ENCODE peak calls at places on chromosomes 13 and 19, in four cellular contexts. H, L, V and Y are unnamed samples.

GRCh38 chr19:49874503-49875157 is 2.5 kb downstream of the AKT1S1 start:
- DNase-seq in L (no peak), H (no peak), V (no peak), Y (no peak)

GRCh38 chr13:93304868-93305613 is 78.4 kb downstream of the GPC6 start:
- DNase-seq in H (peak; percentile 16), V (no peak), L (no peak), Y (no peak)

GRCh38 chr13:50797081-50797480 is 46.4 kb downstream of the DLEU7 start:
- DNase-seq in H (no peak), L (no peak), V (no peak), Y (no peak)

GRCh38 chr13:24178847-24179845 is 18.6 kb downstream of the SPATA13 start:
- DNase-seq in V (no peak), H (no peak), L (no peak), Y (no peak)

GRCh38 chr19:10219678-10220077 is 11.5 kb downstream of the S1PR2 start:
- DNase-seq in L (peak; percentile 79), V (peak; percentile 44), H (no peak), Y (peak; percentile 57)

GRCh38 chr19:2491130-2491801 is 15.3 kb downstream of the GADD45B start:
- DNase-seq in H (no peak), L (no peak), V (no peak), Y (no peak)

GRCh38 chr13:98664047-98664446 is 87.1 kb upstream of the STK24 start:
- DNase-seq in H (no peak), V (no peak), L (no peak), Y (no peak)

GRCh38 chr19:34350161-34350561 is 14.8 kb upstream of the GPI start:
- DNase-seq in V (no peak), L (no peak), H (no peak), Y (no peak)

GRCh38 chr19:5590865-5591154 is 23.1 kb upstream of the TINCR start:
- DNase-seq in H (peak; percentile 20), L (no peak), V (no peak), Y (no peak)

GRCh38 chr13:44386932-44387556 is 13.4 kb downstream of the SERP2 start:
- DNase-seq in H (no peak), V (peak; percentile 30), L (no peak), Y (no peak)

GRCh38 chr19:4109626-4109945 is 14.3 kb downstream of the MAP2K2 start:
- DNase-seq in H (no peak), V (no peak), L (no peak), Y (no peak)

GRCh38 chr19:4114181-4114580 is 9.7 kb downstream of the MAP2K2 start:
- DNase-seq in V (no peak), L (no peak), H (no peak), Y (no peak)

GRCh38 chr19:4113398-4114088 is 10.4 kb downstream of the MAP2K2 start:
- DNase-seq in L (no peak), H (no peak), V (no peak), Y (no peak)

GRCh38 chr19:4112367-4112766 is 11.6 kb downstream of the MAP2K2 start:
- DNase-seq in V (no peak), H (no peak), L (no peak), Y (no peak)

GRCh38 chr19:4108767-4109625 is 14.9 kb downstream of the MAP2K2 start:
- DNase-seq in H (no peak), L (no peak), V (no peak), Y (no peak)
- TF ChIP-seq FOXJ3 in H (no peak), L (no peak), V (no peak), Y (no peak)

GRCh38 chr13:25973085-25973484 is 78.7 kb downstream of the SHISA2 start:
- DNase-seq in V (no peak), H (no peak), L (no peak), Y (no peak)

GRCh38 chr13:25971499-25972145 is 80.2 kb downstream of the SHISA2 start:
- DNase-seq in L (no peak), H (no peak), V (no peak), Y (no peak)

GRCh38 chr13:25967144-25967543 is 84.7 kb downstream of the SHISA2 start:
- DNase-seq in H (no peak), L (no peak), V (no peak), Y (no peak)

GRCh38 chr13:25973576-25973975 is 78.2 kb downstream of the SHISA2 start:
- DNase-seq in H (no peak), V (no peak), L (no peak), Y (no peak)

DNA sequence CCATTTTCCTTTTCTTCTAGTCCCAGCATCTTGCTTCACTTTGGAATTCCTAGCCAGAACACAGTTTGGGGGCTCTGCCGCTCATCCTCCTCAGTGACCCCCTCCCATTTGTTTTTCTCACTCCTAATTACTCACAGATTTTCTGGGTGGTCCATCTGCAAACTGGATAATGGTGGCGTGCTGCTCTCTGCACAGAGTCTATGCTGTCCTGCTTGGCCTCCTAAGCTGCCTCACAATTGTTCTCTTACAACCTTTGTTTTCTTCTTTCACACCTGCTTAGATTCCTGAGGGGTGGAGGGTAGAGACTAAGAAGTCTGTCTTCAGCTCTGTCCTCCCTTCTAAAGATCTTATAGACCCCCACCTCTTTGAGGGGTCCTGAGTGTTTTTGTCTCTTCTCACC is 80.7 kb downstream of the SHISA2 start:
- DNase-seq in V (no peak), H (no peak), L (no peak), Y (no peak)
- TF ChIP-seq FOXJ3 in V (no peak), H (no peak), L (no peak), Y (no peak)

GRCh38 chr13:25868483-25868882 is 183.3 kb downstream of the SHISA2 start:
- DNase-seq in L (no peak), H (no peak), V (no peak), Y (no peak)
- TF ChIP-seq FOXJ3 in L (no peak), H (no peak), V (no peak), Y (no peak)

DNA sequence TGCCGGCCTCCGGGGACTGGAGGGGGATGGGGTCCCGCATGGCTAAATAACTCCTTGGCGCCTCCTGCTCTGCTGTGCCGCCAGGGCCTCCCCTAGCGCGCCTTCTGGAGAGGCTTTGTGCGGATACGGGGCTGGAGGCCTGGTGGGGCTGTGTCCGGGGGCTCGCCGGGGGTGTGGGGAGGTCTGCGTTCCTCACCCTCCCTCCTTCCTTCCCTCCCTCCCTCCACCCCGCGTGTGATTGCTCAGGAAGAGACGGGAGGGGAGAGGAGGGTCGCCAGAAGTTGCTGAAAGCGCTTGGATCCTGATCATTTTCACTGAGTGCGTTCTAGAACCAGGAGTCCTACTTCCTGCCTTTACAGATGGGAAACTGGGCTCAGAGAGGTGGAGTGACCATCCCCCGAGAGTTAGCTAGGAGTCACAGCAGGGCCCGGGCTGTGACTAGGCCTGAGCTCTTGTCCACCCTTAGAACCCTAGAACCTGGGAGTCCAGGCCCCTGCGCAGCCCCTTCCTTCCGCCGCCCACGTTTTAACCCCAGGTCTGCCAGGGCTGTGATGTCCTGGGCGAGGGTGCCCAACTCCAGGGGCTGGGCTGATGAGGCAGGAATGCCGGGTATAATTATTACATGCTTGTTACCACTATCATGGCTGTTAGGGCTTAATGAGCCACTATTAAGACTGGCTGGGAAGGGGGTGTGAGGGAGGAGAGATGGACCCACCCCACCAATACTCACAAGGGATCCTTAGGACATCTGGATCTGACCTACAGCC is 782 bp upstream of the JUND start:
- DNase-seq in L (peak; percentile 60), V (no peak), H (peak; percentile 62), Y (no peak)
- TF ChIP-seq FOXJ3 in L (no peak), V (no peak), H (no peak), Y (no peak)

GRCh38 chr13:73849292-73849691 is 284.9 kb downstream of the KLF12 start:
- DNase-seq in H (no peak), V (no peak), L (peak; percentile 17), Y (peak; percentile 35)
- TF ChIP-seq FOXJ3 in H (no peak), V (no peak), L (no peak), Y (no peak)